ENCODE peak calls at places on chromosomes 11 and 22, in eight cellular contexts. Y is NCI-H748 treated with DMSO at 0.1 percent for 48 hours; P is right lobe of liver; O is activated CD8-positive, alpha-beta memory T cell treated with anti-CD3 and anti-CD28 coated beads, Interleukin-2, amount 50 U/mL, for 48 hours; T is lower lobe of right lung; S is dorsolateral prefrontal cortex; K is nephron progenitor cell; E is SW 1271. F is an unnamed sample.

GRCh38 chr11:116073854-116074837 is 569.9 kb upstream of the CADM1 start:
- DNase-seq in Y (peak; percentile 90), P (peak; percentile 25), O (no peak), T (no peak), S (peak; percentile 84), K (no peak), E (no peak), F (no peak)

GRCh38 chr11:112541140-112541901 is 280.7 kb upstream of the PLET1 start:
- DNase-seq in Y (no peak), P (no peak), O (no peak), T (no peak), S (no peak), K (no peak), E (no peak), F (no peak)

GRCh38 chr11:134580635-134581025 is 168.6 kb upstream of the B3GAT1 start:
- DNase-seq in Y (no peak), P (no peak), O (peak; percentile 30), T (no peak), S (no peak), K (no peak), E (no peak), F (no peak)

GRCh38 chr11:8867856-8868705 is 42.9 kb upstream of the AKIP1 start:
- DNase-seq in Y (no peak), P (no peak), O (no peak), T (no peak), S (no peak), K (no peak), E (no peak), F (no peak)

GRCh38 chr11:71252782-71253730 is 679 bp upstream of the SHANK2 start:
- DNase-seq in Y (no peak), P (peak; percentile 65), O (no peak), T (peak; percentile 63), S (no peak), K (peak; percentile 41), E (no peak), F (no peak)

GRCh38 chr11:114219559-114220349 is 76.4 kb upstream of the NNMT start:
- DNase-seq in Y (no peak), P (no peak), O (no peak), T (no peak), S (no peak), K (no peak), E (no peak), F (no peak)

GRCh38 chr22:29524440-29525191 is 28.9 kb downstream of the THOC5 start:
- DNase-seq in Y (no peak), P (peak; percentile 38), O (no peak), T (no peak), S (no peak), K (peak; percentile 18), E (no peak), F (no peak)

GRCh38 chr11:31199403-31199802 is 170.1 kb downstream of the DCDC1 start:
- DNase-seq in Y (no peak), P (no peak), O (no peak), T (no peak), S (no peak), K (no peak), E (no peak), F (no peak)

F was measured in aorta.